ENCODE peak calls at places on chromosomes 4 and X, in eight cellular contexts. F is aorta; S is posterior cingulate gyrus; P is OCI-LY7; O is HTR-8/SVneo; J is ureter; L is CD4-positive, alpha-beta memory T cell; Y is endothelial cell. V is an unnamed sample.

GRCh38 chrX:132094169-132094568 is 33.7 kb downstream of the FRMD7 start:
- DNase-seq in F (no peak), S (no peak), P (no peak), O (no peak), J (no peak), L (no peak), Y (no peak), V (peak)

GRCh38 chr4:55866290-55866907 is 13.0 kb downstream of the EXOC1 start:
- DNase-seq in F (no peak), S (no peak), P (no peak), O (peak), J (no peak), L (peak), Y (no peak), V (peak)

GRCh38 chrX:24198101-24198500 is 48.6 kb downstream of the ZFX start:
- DNase-seq in F (no peak), S (no peak), P (no peak), O (no peak), J (no peak), L (no peak), Y (no peak), V (no peak)

GRCh38 chrX:115437841-115438240 is 123.1 kb upstream of the PLS3 start:
- DNase-seq in F (no peak), S (no peak), P (no peak), O (no peak), J (no peak), L (no peak), Y (no peak), V (no peak)

GRCh38 chr4:24793219-24794005 is 2.0 kb upstream of the SOD3 start:
- DNase-seq in F (no peak), S (no peak), P (no peak), O (no peak), J (no peak), L (no peak), Y (no peak), V (no peak)

GRCh38 chrX:10897768-10898167 is 213.4 kb upstream of the HCCS start:
- DNase-seq in F (no peak), S (no peak), P (no peak), O (no peak), J (no peak), L (no peak), Y (no peak), V (no peak)

GRCh38 chr4:98937977-98938376 is 9.0 kb upstream of the EIF4E start:
- DNase-seq in F (no peak), S (no peak), P (no peak), O (no peak), J (no peak), L (no peak), Y (no peak), V (no peak)

GRCh38 chr4:83691998-83692397 is 156.1 kb downstream of the GPAT3 start:
- DNase-seq in F (no peak), S (no peak), P (no peak), O (no peak), J (no peak), L (no peak), Y (no peak), V (no peak)

GRCh38 chr4:72909461-72909860 is 160.1 kb downstream of the COX18 start:
- DNase-seq in F (no peak), S (no peak), P (peak), O (no peak), J (no peak), L (no peak), Y (peak), V (no peak)

GRCh38 chrX:136495043-136495442 is 2.3 kb upstream of the HTATSF1 start:
- DNase-seq in F (no peak), S (no peak), P (no peak), O (no peak), J (no peak), L (no peak), Y (no peak), V (no peak)

GRCh38 chr4:22235798-22236197 is 280.1 kb downstream of the ADGRA3 start:
- DNase-seq in F (no peak), S (no peak), P (no peak), O (no peak), J (no peak), L (no peak), Y (no peak), V (no peak)

GRCh38 chr4:102625232-102625930 is 124.2 kb downstream of the NFKB1 start:
- DNase-seq in F (peak), S (peak), P (peak), O (no peak), J (no peak), L (peak), Y (no peak), V (no peak)

GRCh38 chr4:105976913-105977312 is 81.6 kb downstream of the NPNT start:
- DNase-seq in F (no peak), S (no peak), P (no peak), O (no peak), J (no peak), L (no peak), Y (no peak), V (no peak)

GRCh38 chrX:72018277-72019112 is 107.8 kb downstream of the NHSL2 start:
- DNase-seq in F (peak), S (peak), P (peak), O (peak), J (peak), L (peak), Y (peak), V (peak)

GRCh38 chr4:15182600-15183222 is 180.4 kb downstream of the CPEB2 start:
- DNase-seq in F (no peak), S (no peak), P (no peak), O (no peak), J (no peak), L (no peak), Y (no peak), V (no peak)

GRCh38 chr4:148831945-148832344 is 389.7 kb upstream of the NR3C2 start:
- DNase-seq in F (no peak), S (no peak), P (no peak), O (peak), J (no peak), L (no peak), Y (no peak), V (peak)

GRCh38 chrX:153768311-153769157 is 4.5 kb downstream of the PLXNB3 start:
- DNase-seq in F (peak), S (no peak), P (no peak), O (no peak), J (no peak), L (no peak), Y (no peak), V (no peak)

GRCh38 chr4:165621983-165622382 is 243.2 kb downstream of the CPE start:
- DNase-seq in F (no peak), S (no peak), P (no peak), O (no peak), J (no peak), L (no peak), Y (no peak), V (no peak)

GRCh38 chrX:10676239-10676971 is 56.0 kb upstream of the MID1 start:
- DNase-seq in F (no peak), S (no peak), P (no peak), O (no peak), J (no peak), L (no peak), Y (no peak), V (no peak)

GRCh38 chr4:153197301-153197700 is 6.9 kb upstream of the TRIM2 start:
- DNase-seq in F (no peak), S (no peak), P (no peak), O (no peak), J (no peak), L (no peak), Y (no peak), V (no peak)

GRCh38 chr4:39576268-39576667 is 49.0 kb upstream of the UGDH start:
- DNase-seq in F (no peak), S (no peak), P (no peak), O (no peak), J (no peak), L (no peak), Y (no peak), V (no peak)

GRCh38 chr4:45347056-45347455 is 620.7 kb upstream of the GNPDA2 start:
- DNase-seq in F (no peak), S (no peak), P (no peak), O (no peak), J (no peak), L (no peak), Y (no peak), V (no peak)

GRCh38 chrX:78123190-78123589 is 16.3 kb downstream of the TAF9B start:
- DNase-seq in F (no peak), S (no peak), P (no peak), O (no peak), J (no peak), L (no peak), Y (no peak), V (peak)

GRCh38 chrX:48972214-48973164 is 845 bp upstream of the KCND1 start:
- DNase-seq in F (peak), S (peak), P (no peak), O (peak), J (peak), L (peak), Y (peak), V (no peak)

GRCh38 chr4:130395871-130396270 is 1299.9 kb downstream of the C4orf33 start:
- DNase-seq in F (no peak), S (no peak), P (no peak), O (peak), J (no peak), L (no peak), Y (no peak), V (peak)

GRCh38 chrX:20254712-20255299 is 11.9 kb downstream of the RPS6KA3 start:
- DNase-seq in F (no peak), S (no peak), P (no peak), O (no peak), J (no peak), L (no peak), Y (no peak), V (no peak)

GRCh38 chr4:7426525-7427171 is 8.1 kb downstream of the PSAPL1 start:
- DNase-seq in F (no peak), S (no peak), P (no peak), O (no peak), J (peak), L (no peak), Y (no peak), V (no peak)

V was measured in astrocyte of the cerebellum.